ENCODE peak calls at places on chromosomes 7 and 10, in nine cellular contexts. O is substantia nigra, K is AG08395, I is cardiac fibroblast, Y is neural progenitor cell, N is NCI-H2029, P is astrocyte of the spinal cord, B is tibial artery, Q is NCI-H1417. J is an unnamed sample.

GRCh38 chr7:95980073-95980655 is 207.8 kb downstream of the DYNC1I1 start:
- DNase-seq in O (no peak), K (no peak), I (no peak), Y (no peak), N (no peak), P (no peak), B (no peak), Q (no peak), J (no peak)

GRCh38 chr7:38628630-38629385 is 2.4 kb downstream of the AMPH start:
- DNase-seq in O (no peak), K (peak; percentile 35), I (peak; percentile 22), Y (no peak), N (no peak), P (peak; percentile 65), B (no peak), Q (no peak), J (peak; percentile 62)

GRCh38 chr10:84548869-84549268 is 220.5 kb downstream of the CCSER2 start:
- DNase-seq in O (no peak), K (no peak), I (no peak), Y (peak; percentile 30), N (no peak), P (no peak), B (no peak), Q (no peak), J (no peak)

GRCh38 chr10:71964669-71965515 is 697 bp downstream of the CHST3 start:
- DNase-seq in O (no peak), K (peak; percentile 73), I (peak; percentile 81), Y (peak; percentile 57), N (no peak), P (peak; percentile 62), B (peak; percentile 85), Q (no peak), J (peak; percentile 83)

GRCh38 chr7:42263971-42264370 is 27.0 kb upstream of the GLI3 start:
- DNase-seq in O (peak; percentile 33), K (no peak), I (no peak), Y (peak; percentile 17), N (no peak), P (no peak), B (peak; percentile 42), Q (no peak), J (no peak)

GRCh38 chr10:93695720-93696119 is 6.7 kb downstream of the FRA10AC1 start:
- DNase-seq in O (no peak), K (no peak), I (no peak), Y (no peak), N (no peak), P (no peak), B (no peak), Q (no peak), J (no peak)

GRCh38 chr10:8049874-8050560 is 4.5 kb upstream of the GATA3 start:
- DNase-seq in O (no peak), K (no peak), I (no peak), Y (peak; percentile 79), N (no peak), P (no peak), B (no peak), Q (peak; percentile 50), J (no peak)

GRCh38 chr7:111210996-111211395 is 120.1 kb downstream of the LRRN3 start:
- DNase-seq in O (no peak), K (peak; percentile 7), I (peak; percentile 35), Y (no peak), N (no peak), P (peak; percentile 58), B (no peak), Q (no peak), J (peak; percentile 31)

GRCh38 chr7:140679186-140679585 is 6.4 kb downstream of the ADCK2 start:
- DNase-seq in O (no peak), K (no peak), I (no peak), Y (no peak), N (no peak), P (no peak), B (no peak), Q (no peak), J (no peak)

GRCh38 chr7:75915416-75916156 is 631 bp downstream of the POR start:
- DNase-seq in O (no peak), K (peak; percentile 25), I (peak; percentile 62), Y (peak; percentile 20), N (no peak), P (no peak), B (peak; percentile 31), Q (peak; percentile 62), J (peak; percentile 37)

GRCh38 chr10:122911889-122912484 is 1.6 kb downstream of the FAM24A start:
- DNase-seq in O (no peak), K (peak; percentile 70), I (peak; percentile 56), Y (peak; percentile 87), N (no peak), P (peak; percentile 57), B (no peak), Q (no peak), J (peak; percentile 44)

GRCh38 chr10:78950656-78951587 is 117.8 kb upstream of the ZMIZ1 start:
- DNase-seq in O (no peak), K (no peak), I (no peak), Y (no peak), N (no peak), P (no peak), B (no peak), Q (peak; percentile 27), J (no peak)

GRCh38 chr7:131110294-131111080 is 217.2 kb upstream of the MKLN1 start:
- DNase-seq in O (peak; percentile 28), K (peak; percentile 21), I (peak; percentile 63), Y (peak; percentile 13), N (no peak), P (peak; percentile 43), B (peak; percentile 59), Q (peak; percentile 75), J (peak; percentile 36)

GRCh38 chr10:21052709-21053104 is 155.6 kb upstream of the NEBL start:
- DNase-seq in O (no peak), K (no peak), I (no peak), Y (no peak), N (no peak), P (no peak), B (no peak), Q (no peak), J (no peak)

GRCh38 chr7:123570390-123571182 is 13.0 kb upstream of the NDUFA5 start:
- DNase-seq in O (no peak), K (no peak), I (peak; percentile 16), Y (no peak), N (peak; percentile 2), P (no peak), B (no peak), Q (peak; percentile 55), J (peak; percentile 9)

GRCh38 chr7:64619705-64620104 is 46.2 kb upstream of the ZNF107 start:
- DNase-seq in O (no peak), K (no peak), I (peak; percentile 3), Y (no peak), N (no peak), P (no peak), B (no peak), Q (peak; percentile 19), J (no peak)

GRCh38 chr7:135338151-135338550 is 104.5 kb downstream of the STRA8 start:
- DNase-seq in O (no peak), K (no peak), I (no peak), Y (no peak), N (no peak), P (no peak), B (no peak), Q (no peak), J (no peak)

GRCh38 chr10:15309221-15309620 is 61.9 kb downstream of the FAM171A1 start:
- DNase-seq in O (no peak), K (no peak), I (no peak), Y (no peak), N (no peak), P (no peak), B (no peak), Q (no peak), J (no peak)

GRCh38 chr10:116271593-116272496 is 1.2 kb downstream of the GFRA1 start:
- DNase-seq in O (no peak), K (peak; percentile 50), I (peak; percentile 6), Y (peak; percentile 57), N (no peak), P (no peak), B (peak; percentile 38), Q (no peak), J (peak; percentile 11)

GRCh38 chr10:78288716-78289115 is 255.1 kb downstream of the RPS24 start:
- DNase-seq in O (no peak), K (no peak), I (no peak), Y (no peak), N (no peak), P (no peak), B (no peak), Q (peak; percentile 33), J (no peak)

J was measured in fibroblast of lung.